ENCODE peak calls at places on chromosome 6, in five cellular contexts. R is lower lobe of right lung; D is renal cortical epithelial cell; K is stimulated activated effector memory CD8-positive, alpha-beta T cell treated with anti-CD3 and anti-CD28 coated beads, Interleukin-12 subunit alpha, Interleukin-12 subunit beta, amount 100 ng/mL, for 72 hours; O is SHP77. P is an unnamed sample.
A peak's percentile ranks its signal among the peaks of the same experiment; 100 is the strongest.

GRCh38 chr6:12017263-12017662 is 5.2 kb downstream of the HIVEP1 start:
- DNase-seq in R (no peak), D (no peak), K (no peak), O (no peak), P (no peak)

GRCh38 chr6:149060300-149060984 is 257.1 kb upstream of the TAB2 start:
- DNase-seq in R (peak; percentile 52), D (no peak), K (peak; percentile 28), O (peak; percentile 39), P (no peak)

GRCh38 chr6:169168302-169168630 is 85.4 kb downstream of the THBS2 start:
- DNase-seq in R (no peak), D (no peak), K (no peak), O (no peak), P (no peak)

GRCh38 chr6:41373367-41373918 is 38.0 kb downstream of the NCR2 start:
- DNase-seq in R (no peak), D (no peak), K (no peak), O (no peak), P (no peak)

GRCh38 chr6:54273214-54273820 is 34.9 kb upstream of the TINAG start:
- DNase-seq in R (no peak), D (no peak), K (no peak), O (no peak), P (no peak)

GRCh38 chr6:109793793-109794192 is 102.7 kb downstream of the FIG4 start:
- DNase-seq in R (no peak), D (peak; percentile 96), K (no peak), O (peak; percentile 67), P (no peak)

GRCh38 chr6:135250234-135250633 is 69.1 kb downstream of the MYB start:
- DNase-seq in R (no peak), D (no peak), K (no peak), O (no peak), P (no peak)

GRCh38 chr6:13367396-13367795 is 39.1 kb upstream of the TBC1D7 start:
- DNase-seq in R (no peak), D (no peak), K (no peak), O (no peak), P (no peak)

GRCh38 chr6:33840064-33840926 is 36.5 kb upstream of the MLN start:
- DNase-seq in R (no peak), D (peak; percentile 94), K (peak; percentile 13), O (peak; percentile 91), P (peak; percentile 18)

GRCh38 chr6:51655517-51655916 is 431.9 kb downstream of the PKHD1 start:
- DNase-seq in R (no peak), D (peak; percentile 39), K (no peak), O (no peak), P (no peak)

GRCh38 chr6:66962082-66962481 is 1255.1 kb upstream of the EYS start:
- DNase-seq in R (no peak), D (no peak), K (no peak), O (no peak), P (no peak)

GRCh38 chr6:3135668-3136297 is 17.3 kb downstream of the BPHL start:
- DNase-seq in R (no peak), D (no peak), K (no peak), O (peak; percentile 17), P (no peak)

GRCh38 chr6:162706236-162706635 is 21.3 kb downstream of the PRKN start:
- DNase-seq in R (peak; percentile 47), D (no peak), K (no peak), O (no peak), P (peak; percentile 5)

GRCh38 chr6:3913077-3913957 is 64.1 kb downstream of the FAM50B start:
- DNase-seq in R (no peak), D (peak; percentile 97), K (no peak), O (peak; percentile 7), P (peak; percentile 65)

GRCh38 chr6:27138837-27139752 is 108.4 kb upstream of the PRSS16 start:
- DNase-seq in R (peak; percentile 60), D (peak; percentile 48), K (peak; percentile 49), O (no peak), P (no peak)

GRCh38 chr6:15417811-15418210 is 171.9 kb downstream of the JARID2 start:
- DNase-seq in R (no peak), D (peak; percentile 69), K (no peak), O (no peak), P (no peak)

GRCh38 chr6:45590751-45591184 is 213.0 kb upstream of the SUPT3H start:
- DNase-seq in R (no peak), D (no peak), K (no peak), O (no peak), P (no peak)

GRCh38 chr6:25689966-25690365 is 38.0 kb downstream of the SCGN start:
- DNase-seq in R (no peak), D (no peak), K (no peak), O (no peak), P (no peak)

GRCh38 chr6:151325075-151326050 is 66.0 kb downstream of the ZBTB2 start:
- DNase-seq in R (peak; percentile 72), D (peak; percentile 58), K (no peak), O (no peak), P (peak; percentile 24)

GRCh38 chr6:110618591-110619267 is 142.3 kb upstream of the SLC22A16 start:
- DNase-seq in R (no peak), D (peak; percentile 46), K (no peak), O (no peak), P (no peak)

GRCh38 chr6:116352515-116353471 is 18.0 kb upstream of the DSE start:
- DNase-seq in R (no peak), D (peak; percentile 72), K (no peak), O (no peak), P (no peak)

GRCh38 chr6:122651604-122652003 is 41.4 kb downstream of the PKIB start:
- DNase-seq in R (no peak), D (no peak), K (no peak), O (no peak), P (no peak)

GRCh38 chr6:149202100-149202499 is 115.4 kb upstream of the TAB2 start:
- DNase-seq in R (no peak), D (no peak), K (no peak), O (no peak), P (no peak)

GRCh38 chr6:108123946-108124345 is 41.9 kb upstream of the NR2E1 start:
- DNase-seq in R (no peak), D (no peak), K (no peak), O (no peak), P (no peak)